ENCODE peak calls at places on chromosomes 3 and 15, in six cellular contexts. K, A, V, L, Z and X are unnamed samples.

GRCh38 chr3:128353361-128353965 is 113.2 kb downstream of the DNAJB8 start:
- DNase-seq in K (no peak), A (no peak), V (no peak), L (no peak), Z (no peak), X (no peak)

GRCh38 chr15:28105793-28106192 is 6.7 kb upstream of the OCA2 start:
- DNase-seq in K (no peak), A (no peak), V (no peak), L (no peak), Z (no peak), X (no peak)

GRCh38 chr15:26028086-26028740 is 165.1 kb upstream of the ATP10A start:
- DNase-seq in K (no peak), A (no peak), V (peak; percentile 61), L (no peak), Z (peak; percentile 9), X (no peak)

GRCh38 chr15:101020945-101021344 is 101.8 kb downstream of the LRRK1 start:
- DNase-seq in K (no peak), A (no peak), V (no peak), L (no peak), Z (no peak), X (no peak)

GRCh38 chr3:15159501-15160136 is 46.4 kb upstream of the CAPN7 start:
- DNase-seq in K (no peak), A (no peak), V (no peak), L (no peak), Z (no peak), X (peak; percentile 46)

GRCh38 chr3:53602866-53603265 is 108.5 kb downstream of the CACNA1D start:
- DNase-seq in K (no peak), A (no peak), V (no peak), L (no peak), Z (no peak), X (no peak)

GRCh38 chr15:88649286-88649733 is 10.5 kb downstream of the ISG20 start:
- DNase-seq in K (peak; percentile 73), A (no peak), V (peak; percentile 52), L (no peak), Z (peak; percentile 92), X (peak; percentile 41)

GRCh38 chr15:38531509-38531908 is 33.1 kb downstream of the RASGRP1 start:
- DNase-seq in K (no peak), A (no peak), V (peak; percentile 17), L (no peak), Z (no peak), X (no peak)

GRCh38 chr15:85379403-85380131 is 836 bp upstream of the AKAP13 start:
- DNase-seq in K (no peak), A (no peak), V (peak; percentile 24), L (no peak), Z (peak; percentile 36), X (no peak)

GRCh38 chr3:57956119-57956832 is 51.9 kb upstream of the FLNB start:
- DNase-seq in K (no peak), A (no peak), V (peak; percentile 39), L (no peak), Z (peak; percentile 90), X (no peak)

GRCh38 chr15:64894395-64895056 is 17.2 kb upstream of the ANKDD1A start:
- DNase-seq in K (no peak), A (no peak), V (no peak), L (peak; percentile 3), Z (no peak), X (no peak)

GRCh38 chr15:70863450-70864218 is 9.7 kb upstream of the LARP6 start:
- DNase-seq in K (peak; percentile 45), A (no peak), V (peak; percentile 84), L (no peak), Z (peak; percentile 81), X (peak; percentile 82)

GRCh38 chr3:153070153-153070868 is 91.7 kb upstream of the RAP2B start:
- DNase-seq in K (no peak), A (no peak), V (peak; percentile 66), L (no peak), Z (peak; percentile 75), X (no peak)

GRCh38 chr15:100170673-100171210 is 171.0 kb downstream of the ADAMTS17 start:
- DNase-seq in K (no peak), A (no peak), V (no peak), L (no peak), Z (no peak), X (no peak)

GRCh38 chr3:126752303-126753190 is 48.5 kb downstream of the CHCHD6 start:
- DNase-seq in K (peak; percentile 11), A (peak; percentile 69), V (peak; percentile 93), L (peak; percentile 45), Z (peak; percentile 83), X (peak; percentile 63)

GRCh38 chr15:72155021-72155621 is 36.9 kb downstream of the SENP8 start:
- DNase-seq in K (peak; percentile 21), A (peak; percentile 57), V (peak; percentile 44), L (peak; percentile 9), Z (peak; percentile 23), X (no peak)

GRCh38 chr15:101324513-101325177 is 29.6 kb upstream of the SNRPA1 start:
- DNase-seq in K (no peak), A (no peak), V (no peak), L (no peak), Z (no peak), X (peak; percentile 61)

GRCh38 chr3:17192995-17193394 is 308.2 kb downstream of the PLCL2 start:
- DNase-seq in K (no peak), A (no peak), V (no peak), L (no peak), Z (no peak), X (no peak)

GRCh38 chr15:42576040-42576594 is 711 bp downstream of the STARD9 start:
- DNase-seq in K (no peak), A (no peak), V (no peak), L (no peak), Z (no peak), X (no peak)

GRCh38 chr3:55362206-55362960 is 124.7 kb downstream of the WNT5A start:
- DNase-seq in K (no peak), A (no peak), V (no peak), L (no peak), Z (peak; percentile 22), X (no peak)

GRCh38 chr3:153069598-153069997 is 92.4 kb upstream of the RAP2B start:
- DNase-seq in K (no peak), A (no peak), V (peak; percentile 16), L (no peak), Z (peak; percentile 28), X (no peak)

GRCh38 chr3:129961142-129961541 is 13.4 kb upstream of the TRH start:
- DNase-seq in K (no peak), A (no peak), V (peak; percentile 53), L (no peak), Z (no peak), X (no peak)

GRCh38 chr3:122553171-122553570 is 10.9 kb downstream of the PARP9 start:
- DNase-seq in K (no peak), A (no peak), V (no peak), L (no peak), Z (no peak), X (no peak)

GRCh38 chr3:148998715-148999413 is 7.5 kb downstream of the GYG1 start:
- DNase-seq in K (no peak), A (no peak), V (no peak), L (peak; percentile 36), Z (peak; percentile 40), X (no peak)

GRCh38 chr3:58021962-58022361 is 13.7 kb downstream of the FLNB start:
- DNase-seq in K (no peak), A (no peak), V (no peak), L (no peak), Z (no peak), X (peak; percentile 39)

GRCh38 chr15:52789601-52790165 is 453 bp downstream of the ONECUT1 start:
- DNase-seq in K (no peak), A (peak; percentile 14), V (no peak), L (no peak), Z (peak; percentile 13), X (no peak)

GRCh38 chr3:54342676-54343075 is 220.3 kb downstream of the CACNA2D3 start:
- DNase-seq in K (no peak), A (peak; percentile 69), V (no peak), L (no peak), Z (no peak), X (no peak)

GRCh38 chr3:37787027-37787868 is 74.4 kb upstream of the CTDSPL start:
- DNase-seq in K (no peak), A (no peak), V (no peak), L (no peak), Z (peak; percentile 65), X (no peak)

GRCh38 chr3:130963878-130964277 is 62.7 kb downstream of the ASTE1 start:
- DNase-seq in K (no peak), A (no peak), V (peak; percentile 54), L (no peak), Z (peak; percentile 96), X (peak; percentile 76)

GRCh38 chr15:60590935-60591490 is 112.1 kb upstream of the ICE2 start:
- DNase-seq in K (peak; percentile 13), A (no peak), V (peak; percentile 59), L (no peak), Z (no peak), X (peak; percentile 96)

GRCh38 chr15:32730677-32731654 is 13.2 kb downstream of the GREM1 start:
- DNase-seq in K (no peak), A (no peak), V (peak; percentile 55), L (peak; percentile 32), Z (no peak), X (peak; percentile 47)

GRCh38 chr3:192920406-192920805 is 2.8 kb upstream of the MB21D2 start:
- DNase-seq in K (no peak), A (peak; percentile 31), V (no peak), L (no peak), Z (no peak), X (no peak)

GRCh38 chr15:41849861-41850260 is 11.2 kb downstream of the PLA2G4B start:
- DNase-seq in K (no peak), A (no peak), V (no peak), L (no peak), Z (no peak), X (no peak)

GRCh38 chr15:34357653-34358052 is 9.3 kb downstream of the LPCAT4 start:
- DNase-seq in K (no peak), A (no peak), V (no peak), L (no peak), Z (no peak), X (no peak)